ENCODE peak calls at places on chromosomes 12 and 14, in four cellular contexts. One of them, this sample, is unnamed.

GRCh38 chr12:106321139-106321850 is 18.8 kb downstream of the TCP11L2 start:
- DNase-seq in HepG2: no peak
- DNase-seq in GM12878: no peak
- DNase-seq in K562: no peak
- DNase-seq in this sample: no peak

GRCh38 chr14:50366589-50366988 is 30.1 kb downstream of the CDKL1 start:
- DNase-seq in GM12878: no peak
- DNase-seq in HepG2: no peak
- DNase-seq in K562: no peak
- DNase-seq in this sample: no peak

GRCh38 chr14:34472706-34473279 is 10.8 kb upstream of the SPTSSA start:
- DNase-seq in K562: no peak
- DNase-seq in HepG2: no peak
- DNase-seq in GM12878: no peak
- DNase-seq in this sample: no peak

GRCh38 chr12:28040251-28040650 is 67.7 kb upstream of the PTHLH start:
- DNase-seq in HepG2: no peak
- DNase-seq in K562: no peak
- DNase-seq in GM12878: no peak
- DNase-seq in this sample: no peak

GRCh38 chr14:102592969-102593840 is 756 bp downstream of the RCOR1 start:
- DNase-seq in K562: peak; percentile 53
- DNase-seq in HepG2: no peak
- DNase-seq in GM12878: no peak
- DNase-seq in this sample: peak; percentile 46

GRCh38 chr12:22812531-22812930 is 187.6 kb downstream of the ETNK1 start:
- DNase-seq in HepG2: no peak
- DNase-seq in GM12878: no peak
- DNase-seq in K562: no peak
- DNase-seq in this sample: no peak

GRCh38 chr12:56153291-56154065 is 1.1 kb downstream of the MYL6B start:
- DNase-seq in HepG2: no peak
- DNase-seq in K562: no peak
- DNase-seq in GM12878: no peak
- DNase-seq in this sample: no peak

GRCh38 chr14:67526676-67527459 is 6.2 kb upstream of the PLEKHH1 start:
- DNase-seq in HepG2: peak; percentile 43
- DNase-seq in K562: peak; percentile 52
- DNase-seq in GM12878: peak; percentile 13
- DNase-seq in this sample: peak; percentile 62

GRCh38 chr12:13038491-13039161 is 5.6 kb upstream of the FAM234B start:
- DNase-seq in GM12878: no peak
- DNase-seq in K562: no peak
- DNase-seq in HepG2: no peak
- DNase-seq in this sample: no peak

GRCh38 chr12:120234643-120235368 is 30.7 kb downstream of the PXN start:
- DNase-seq in GM12878: no peak
- DNase-seq in HepG2: peak; percentile 85
- DNase-seq in K562: peak; percentile 76
- DNase-seq in this sample: peak; percentile 36

GRCh38 chr12:52146822-52147366 is 44.9 kb downstream of the KRT80 start:
- DNase-seq in K562: no peak
- DNase-seq in HepG2: no peak
- DNase-seq in GM12878: no peak
- DNase-seq in this sample: no peak

GRCh38 chr12:52145941-52146821 is 45.6 kb downstream of the KRT80 start:
- DNase-seq in HepG2: no peak
- DNase-seq in GM12878: no peak
- DNase-seq in K562: no peak
- DNase-seq in this sample: no peak

GRCh38 chr12:52148541-52149181 is 43.2 kb downstream of the KRT80 start:
- DNase-seq in GM12878: no peak
- DNase-seq in HepG2: no peak
- DNase-seq in K562: peak; percentile 25
- DNase-seq in this sample: no peak

GRCh38 chr12:52147983-52148540 is 43.8 kb downstream of the KRT80 start:
- DNase-seq in K562: no peak
- DNase-seq in HepG2: no peak
- DNase-seq in GM12878: no peak
- DNase-seq in this sample: no peak

GRCh38 chr12:52147367-52147972 is 44.3 kb downstream of the KRT80 start:
- DNase-seq in K562: peak; percentile 77
- DNase-seq in GM12878: no peak
- DNase-seq in HepG2: peak; percentile 67
- DNase-seq in this sample: no peak
- TF ChIP-seq NR2C2 in K562: no peak
- TF ChIP-seq NR2C2 in GM12878: no peak
- TF ChIP-seq NR2C2 in HepG2: no peak
- TF ChIP-seq NR2C2 in this sample: no peak

GRCh38 chr12:6696690-6697583 is 3.7 kb downstream of the PIANP start:
- DNase-seq in HepG2: no peak
- DNase-seq in GM12878: peak; percentile 42
- DNase-seq in K562: no peak
- DNase-seq in this sample: no peak
- TF ChIP-seq NR2C2 in HepG2: no peak
- TF ChIP-seq NR2C2 in GM12878: no peak
- TF ChIP-seq NR2C2 in K562: no peak
- TF ChIP-seq NR2C2 in this sample: no peak

DNA sequence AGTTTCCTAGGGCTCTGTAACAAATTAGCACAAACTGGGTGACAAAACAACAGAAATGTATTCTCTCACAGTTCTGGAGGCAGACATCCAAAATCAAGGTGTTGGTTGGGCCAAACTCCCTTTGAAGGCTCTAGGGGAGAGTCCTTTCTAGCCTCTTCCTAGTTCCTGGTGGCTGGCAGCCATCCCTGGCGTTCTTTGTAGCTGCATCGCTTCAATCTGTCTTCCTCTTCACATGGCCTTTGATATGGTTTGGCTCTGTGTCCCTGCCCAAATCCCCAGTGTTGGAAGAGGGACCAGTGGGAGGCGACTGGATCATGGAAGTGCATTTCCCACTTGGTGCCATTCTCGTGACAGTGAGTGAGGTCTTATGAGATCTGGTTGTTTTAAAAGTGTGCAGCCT is 117.5 kb downstream of the VRK1 start:
- DNase-seq in K562: no peak
- DNase-seq in GM12878: no peak
- DNase-seq in HepG2: no peak
- DNase-seq in this sample: no peak
- TF ChIP-seq NR2C2 in K562: no peak
- TF ChIP-seq NR2C2 in GM12878: no peak
- TF ChIP-seq NR2C2 in HepG2: no peak
- TF ChIP-seq NR2C2 in this sample: no peak

DNA sequence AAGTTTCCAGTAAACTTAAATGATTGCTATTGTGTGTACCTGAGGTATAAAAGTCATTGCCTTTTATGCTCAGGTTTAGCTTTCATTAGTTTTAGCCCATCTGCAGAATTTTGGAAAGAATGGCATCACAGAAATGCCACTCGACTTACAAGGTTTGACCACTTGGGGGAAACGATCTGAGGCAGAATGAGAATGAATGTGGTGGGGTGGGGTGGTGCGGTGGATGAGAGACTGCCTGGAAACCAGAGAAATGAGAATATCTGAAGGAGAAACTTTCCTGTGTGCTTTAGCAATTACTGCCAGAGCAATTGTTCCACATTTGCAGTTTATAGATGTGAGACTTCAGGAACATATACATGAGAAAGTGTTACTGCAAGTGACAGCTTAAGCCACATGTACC is 225.4 kb upstream of the PDE3A start:
- DNase-seq in HepG2: no peak
- DNase-seq in GM12878: no peak
- DNase-seq in K562: no peak
- DNase-seq in this sample: no peak
- TF ChIP-seq NR2C2 in HepG2: no peak
- TF ChIP-seq NR2C2 in GM12878: no peak
- TF ChIP-seq NR2C2 in K562: no peak
- TF ChIP-seq NR2C2 in this sample: no peak

GRCh38 chr12:50222275-50222783 is 55.2 kb upstream of the CERS5 start:
- DNase-seq in K562: peak; percentile 55
- DNase-seq in GM12878: no peak
- DNase-seq in HepG2: no peak
- DNase-seq in this sample: peak; percentile 31
- TF ChIP-seq NR2C2 in K562: no peak
- TF ChIP-seq NR2C2 in GM12878: no peak
- TF ChIP-seq NR2C2 in HepG2: no peak
- TF ChIP-seq NR2C2 in this sample: no peak

GRCh38 chr14:60134702-60135101 is 30.5 kb downstream of the DHRS7 start:
- DNase-seq in GM12878: no peak
- DNase-seq in K562: no peak
- DNase-seq in HepG2: no peak
- DNase-seq in this sample: no peak

GRCh38 chr14:60133487-60133886 is 31.7 kb downstream of the DHRS7 start:
- DNase-seq in HepG2: no peak
- DNase-seq in K562: no peak
- DNase-seq in GM12878: no peak
- DNase-seq in this sample: no peak
- TF ChIP-seq NR2C2 in HepG2: no peak
- TF ChIP-seq NR2C2 in K562: no peak
- TF ChIP-seq NR2C2 in GM12878: no peak
- TF ChIP-seq NR2C2 in this sample: no peak